ENCODE peak calls at places on chromosomes 2 and 18, in five cellular contexts. D is transverse colon, O is MM.1S, Q is OCI-LY7, T is astrocyte. E is an unnamed sample.

GRCh38 chr2:130252880-130253645 is 54.8 kb upstream of the TUBA3E start:
- DNase-seq in D (peak; percentile 45), O (no peak), Q (no peak), T (no peak), E (no peak)

GRCh38 chr2:180180511-180180910 is 173.4 kb upstream of the CWC22 start:
- DNase-seq in D (no peak), O (no peak), Q (no peak), T (no peak), E (no peak)

GRCh38 chr2:145591109-145591809 is 1071.3 kb upstream of the ZEB2 start:
- DNase-seq in D (no peak), O (no peak), Q (no peak), T (no peak), E (no peak)

GRCh38 chr2:29530281-29530680 is 391.1 kb downstream of the ALK start:
- DNase-seq in D (no peak), O (no peak), Q (no peak), T (peak; percentile 21), E (no peak)

GRCh38 chr2:157596992-157597681 is 31.5 kb downstream of the ACVR1C start:
- DNase-seq in D (no peak), O (no peak), Q (no peak), T (peak; percentile 1), E (peak; percentile 17)

GRCh38 chr2:197356136-197356535 is 45.6 kb upstream of the ANKRD44 start:
- DNase-seq in D (no peak), O (peak; percentile 48), Q (peak; percentile 42), T (no peak), E (no peak)

GRCh38 chr2:171882095-171882769 is 11.8 kb downstream of the SLC25A12 start:
- DNase-seq in D (no peak), O (peak; percentile 56), Q (no peak), T (no peak), E (no peak)

GRCh38 chr2:30208453-30208852 is 22.9 kb upstream of the LBH start:
- DNase-seq in D (peak; percentile 64), O (peak; percentile 31), Q (peak; percentile 62), T (peak; percentile 43), E (peak; percentile 35)

GRCh38 chr2:11212645-11213044 is 57.4 kb downstream of the SLC66A3 start:
- DNase-seq in D (no peak), O (no peak), Q (no peak), T (peak; percentile 35), E (no peak)

GRCh38 chr2:46997884-46998283 is 82.3 kb upstream of the MCFD2 start:
- DNase-seq in D (no peak), O (no peak), Q (no peak), T (no peak), E (no peak)

GRCh38 chr2:188668017-188668663 is 306.0 kb upstream of the COL3A1 start:
- DNase-seq in D (no peak), O (no peak), Q (no peak), T (peak; percentile 96), E (no peak)

GRCh38 chr2:112165296-112165695 is 27.1 kb downstream of the FBLN7 start:
- DNase-seq in D (no peak), O (no peak), Q (no peak), T (no peak), E (no peak)

GRCh38 chr2:119449526-119449925 is 17.9 kb downstream of the TMEM37 start:
- DNase-seq in D (no peak), O (no peak), Q (no peak), T (no peak), E (no peak)

GRCh38 chr2:235257590-235257989 is 236.3 kb upstream of the AGAP1 start:
- DNase-seq in D (no peak), O (no peak), Q (no peak), T (no peak), E (no peak)

GRCh38 chr2:213159768-213160167 is 8.4 kb upstream of the IKZF2 start:
- DNase-seq in D (no peak), O (no peak), Q (no peak), T (no peak), E (no peak)

GRCh38 chr2:231674587-231675334 is 33.6 kb upstream of the PTMA start:
- DNase-seq in D (peak; percentile 83), O (peak; percentile 75), Q (peak; percentile 99), T (peak; percentile 17), E (peak; percentile 42)

GRCh38 chr2:240953426-240954425 is 44.7 kb upstream of the SNED1 start:
- DNase-seq in D (no peak), O (no peak), Q (no peak), T (no peak), E (no peak)

GRCh38 chr18:63290456-63291200 is 28.9 kb downstream of the BCL2 start:
- DNase-seq in D (no peak), O (no peak), Q (no peak), T (no peak), E (no peak)

GRCh38 chr2:76867854-76868253 is 654.3 kb downstream of the LRRTM4 start:
- DNase-seq in D (no peak), O (no peak), Q (no peak), T (peak; percentile 39), E (no peak)

GRCh38 chr2:206023183-206023582 is 62.8 kb downstream of the INO80D start:
- DNase-seq in D (no peak), O (no peak), Q (no peak), T (no peak), E (no peak)

DNA sequence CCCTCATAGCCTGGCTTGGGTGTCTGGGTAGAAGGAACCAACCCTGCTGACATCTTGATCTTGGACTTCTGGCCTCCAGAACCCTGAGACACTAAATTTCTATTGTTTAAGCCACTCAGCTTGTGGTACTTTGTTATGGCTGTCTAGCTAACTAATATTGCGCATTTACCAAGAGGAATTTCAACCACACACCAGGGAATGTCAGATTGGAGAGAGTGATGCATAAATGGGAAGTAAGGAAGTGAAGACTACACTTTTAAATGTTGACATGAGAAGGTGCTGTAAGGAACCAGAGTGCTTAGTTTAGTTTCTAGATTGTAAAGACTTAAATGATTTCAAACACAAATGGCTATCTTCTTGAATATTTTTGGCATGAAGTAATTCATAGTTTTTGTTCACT is 98.9 kb upstream of the ITGB6 start:
- DNase-seq in D (no peak), O (no peak), Q (no peak), T (peak; percentile 86), E (no peak)
- H3K4me1 ChIP-seq in D (no peaks in the 10 kb centered on the region), O (peaks cover 2% of the 10 kb centered on the region), Q (no peaks in the 10 kb centered on the region), T (peaks cover 35% of the 10 kb centered on the region), E (no peaks in the 10 kb centered on the region)

GRCh38 chr18:12747530-12748315 is 44.9 kb downstream of the PSMG2 start:
- DNase-seq in D (no peak), O (no peak), Q (no peak), T (peak; percentile 42), E (no peak)

GRCh38 chr18:12742453-12742852 is 39.6 kb downstream of the PSMG2 start:
- DNase-seq in D (no peak), O (no peak), Q (no peak), T (peak; percentile 59), E (no peak)

GRCh38 chr18:12744103-12744502 is 41.3 kb downstream of the PSMG2 start:
- DNase-seq in D (no peak), O (peak; percentile 66), Q (peak; percentile 74), T (peak; percentile 50), E (peak; percentile 45)

GRCh38 chr18:12748671-12749070 is 45.8 kb downstream of the PSMG2 start:
- DNase-seq in D (no peak), O (no peak), Q (no peak), T (no peak), E (no peak)

DNA sequence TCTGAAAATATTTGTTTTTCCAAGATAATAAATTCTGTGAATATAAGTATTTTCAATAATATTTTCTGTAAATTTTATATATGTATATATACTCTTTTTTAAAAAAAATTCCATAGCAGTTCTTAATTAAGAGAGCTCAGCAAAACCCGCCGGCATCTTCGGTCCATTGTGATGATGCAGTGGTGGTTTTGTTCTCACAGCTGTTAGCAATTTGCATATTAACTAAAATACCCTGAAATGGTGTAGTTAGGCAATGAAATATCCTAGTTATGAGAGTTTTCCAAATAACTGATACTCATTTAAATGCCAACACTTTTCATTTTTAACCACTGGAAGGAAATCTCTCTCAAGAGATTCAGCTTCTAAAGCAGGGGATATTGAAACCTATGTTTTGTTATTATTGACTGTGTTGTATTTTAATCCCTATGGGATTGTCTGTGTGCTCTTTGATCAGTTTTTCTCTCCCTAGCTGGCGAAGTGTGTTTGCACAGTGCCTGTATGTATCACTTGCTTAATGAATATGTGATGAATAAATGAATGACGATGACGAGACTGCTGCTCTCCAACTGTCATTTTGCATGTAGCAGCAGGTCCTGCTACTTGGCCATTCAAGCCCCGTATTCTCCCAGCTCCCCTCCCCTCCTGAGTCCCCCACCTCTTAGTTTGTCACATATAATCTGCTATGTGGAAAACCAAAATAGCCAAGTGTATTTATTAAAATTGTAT is 42.4 kb downstream of the PSMG2 start:
- DNase-seq in D (no peak), O (no peak), Q (no peak), T (no peak), E (no peak)
- H3K4me3 ChIP-seq in D (no peak overlapping the region), O (no peak overlapping the region), Q (no peak overlapping the region), T (no peak overlapping the region), E (no peak overlapping the region)

GRCh38 chr2:127084611-127085031 is 22.3 kb downstream of the BIN1 start:
- DNase-seq in D (no peak), O (no peak), Q (no peak), T (peak; percentile 88), E (no peak)

GRCh38 chr2:127081826-127082633 is 24.9 kb downstream of the BIN1 start:
- DNase-seq in D (peak; percentile 61), O (no peak), Q (peak; percentile 63), T (no peak), E (peak; percentile 49)

GRCh38 chr2:127082974-127083373 is 24.0 kb downstream of the BIN1 start:
- DNase-seq in D (no peak), O (no peak), Q (no peak), T (peak; percentile 28), E (no peak)

GRCh38 chr2:127085260-127085666 is 21.7 kb downstream of the BIN1 start:
- DNase-seq in D (peak; percentile 38), O (no peak), Q (no peak), T (peak; percentile 27), E (no peak)

GRCh38 chr2:127083819-127084503 is 23.0 kb downstream of the BIN1 start:
- DNase-seq in D (peak; percentile 68), O (no peak), Q (no peak), T (peak; percentile 98), E (no peak)
- H3K4me1 ChIP-seq in D (peaks cover 32% of the 10 kb centered on the region), O (no peaks in the 10 kb centered on the region), Q (peaks cover 26% of the 10 kb centered on the region), T (peaks cover 64% of the 10 kb centered on the region), E (peaks cover 61% of the 10 kb centered on the region)

GRCh38 chr18:9140984-9141383 is 4.4 kb downstream of the ANKRD12 start:
- DNase-seq in D (no peak), O (no peak), Q (no peak), T (no peak), E (no peak)

GRCh38 chr18:9137168-9138066 is 836 bp downstream of the ANKRD12 start:
- DNase-seq in D (peak; percentile 71), O (peak; percentile 67), Q (peak; percentile 84), T (peak; percentile 90), E (peak; percentile 71)

GRCh38 chr18:9136315-9137141 is at the start of gene ANKRD12:
- DNase-seq in D (peak; percentile 99), O (peak; percentile 98), Q (peak; percentile 98), T (peak; percentile 95), E (peak; percentile 98)

GRCh38 chr18:9139400-9140039 is 2.9 kb downstream of the ANKRD12 start:
- DNase-seq in D (no peak), O (no peak), Q (no peak), T (no peak), E (no peak)

DNA sequence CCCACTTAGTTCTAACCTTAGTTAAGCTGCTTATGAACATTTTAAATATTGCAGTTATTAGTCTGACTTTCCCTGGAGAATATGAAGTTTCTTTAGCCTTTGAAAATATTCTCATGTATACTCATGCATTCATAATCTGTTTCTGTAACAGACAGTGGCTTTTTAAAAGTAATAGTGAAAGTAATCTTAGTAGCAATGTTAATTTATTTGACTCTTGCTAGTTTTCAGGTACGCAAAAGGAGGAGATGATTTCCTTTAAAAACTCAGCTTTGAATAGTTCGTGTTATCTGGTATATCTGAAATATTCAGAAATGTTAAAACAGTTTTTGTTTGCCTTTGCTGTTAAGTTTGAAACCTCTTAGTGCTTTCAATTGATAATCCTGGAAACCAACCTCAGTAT is 3.8 kb downstream of the ANKRD12 start:
- DNase-seq in D (no peak), O (no peak), Q (no peak), T (no peak), E (no peak)
- H3K4me3 ChIP-seq in D (peak overlapping the region; percentile 1), O (peak overlapping the region; percentile 89), Q (peak overlapping the region; percentile 84), T (no peak overlapping the region), E (peak overlapping the region; percentile 100)

E was measured in CD4-positive, CD25-positive, alpha-beta regulatory T cell.